ENCODE peak calls at places on chromosomes 16 and 17, in four cellular contexts. One of them, this sample, is unnamed.

GRCh38 chr16:67719778-67720144 is 645 bp upstream of the GFOD2 start:
- DNase-seq in left ventricle myocardium inferior: no peak
- DNase-seq in NT2/D1: no peak
- DNase-seq in stimulated activated CD8-positive, alpha-beta memory T cell treated with anti-CD3 and anti-CD28 coated beads, Interleukin-7, amount 100 ng/mL, for 24 hours: no peak
- DNase-seq in this sample: no peak

GRCh38 chr17:30921544-30922196 is at the start of gene ADAP2:
- DNase-seq in left ventricle myocardium inferior: peak
- DNase-seq in NT2/D1: no peak
- DNase-seq in stimulated activated CD8-positive, alpha-beta memory T cell treated with anti-CD3 and anti-CD28 coated beads, Interleukin-7, amount 100 ng/mL, for 24 hours: no peak
- DNase-seq in this sample: peak

GRCh38 chr17:3865166-3865565 is 19.1 kb upstream of the NCBP3 start:
- DNase-seq in left ventricle myocardium inferior: no peak
- DNase-seq in NT2/D1: no peak
- DNase-seq in stimulated activated CD8-positive, alpha-beta memory T cell treated with anti-CD3 and anti-CD28 coated beads, Interleukin-7, amount 100 ng/mL, for 24 hours: no peak
- DNase-seq in this sample: peak

GRCh38 chr17:29905879-29906167 is 24.2 kb downstream of the SSH2 start:
- DNase-seq in left ventricle myocardium inferior: no peak
- DNase-seq in NT2/D1: no peak
- DNase-seq in stimulated activated CD8-positive, alpha-beta memory T cell treated with anti-CD3 and anti-CD28 coated beads, Interleukin-7, amount 100 ng/mL, for 24 hours: no peak
- DNase-seq in this sample: no peak

GRCh38 chr16:67326472-67327309 is at the start of the genes KCTD19 and LRRC36:
- DNase-seq in left ventricle myocardium inferior: peak
- DNase-seq in NT2/D1: peak
- DNase-seq in stimulated activated CD8-positive, alpha-beta memory T cell treated with anti-CD3 and anti-CD28 coated beads, Interleukin-7, amount 100 ng/mL, for 24 hours: peak
- DNase-seq in this sample: peak

GRCh38 chr17:38597375-38597774 is 8.4 kb downstream of the SRCIN1 start:
- DNase-seq in left ventricle myocardium inferior: no peak
- DNase-seq in NT2/D1: no peak
- DNase-seq in stimulated activated CD8-positive, alpha-beta memory T cell treated with anti-CD3 and anti-CD28 coated beads, Interleukin-7, amount 100 ng/mL, for 24 hours: no peak
- DNase-seq in this sample: no peak

GRCh38 chr16:2039286-2040030 is 8.2 kb downstream of the NTHL1 start:
- DNase-seq in left ventricle myocardium inferior: peak
- DNase-seq in NT2/D1: no peak
- DNase-seq in stimulated activated CD8-positive, alpha-beta memory T cell treated with anti-CD3 and anti-CD28 coated beads, Interleukin-7, amount 100 ng/mL, for 24 hours: no peak
- DNase-seq in this sample: no peak

GRCh38 chr17:68169840-68170239 is 78.0 kb upstream of the AMZ2 start:
- DNase-seq in left ventricle myocardium inferior: no peak
- DNase-seq in NT2/D1: no peak
- DNase-seq in stimulated activated CD8-positive, alpha-beta memory T cell treated with anti-CD3 and anti-CD28 coated beads, Interleukin-7, amount 100 ng/mL, for 24 hours: no peak
- DNase-seq in this sample: no peak

GRCh38 chr16:11016993-11017392 is 72.6 kb downstream of the CLEC16A start:
- DNase-seq in left ventricle myocardium inferior: peak
- DNase-seq in NT2/D1: no peak
- DNase-seq in stimulated activated CD8-positive, alpha-beta memory T cell treated with anti-CD3 and anti-CD28 coated beads, Interleukin-7, amount 100 ng/mL, for 24 hours: peak
- DNase-seq in this sample: no peak

GRCh38 chr16:11630230-11631056 is 37.8 kb upstream of the SNN start:
- DNase-seq in left ventricle myocardium inferior: no peak
- DNase-seq in NT2/D1: no peak
- DNase-seq in stimulated activated CD8-positive, alpha-beta memory T cell treated with anti-CD3 and anti-CD28 coated beads, Interleukin-7, amount 100 ng/mL, for 24 hours: no peak
- DNase-seq in this sample: no peak